ENCODE peak calls at places on chromosomes 5 and 9, in seven cellular contexts. B is SK-N-SH, J is HCT116, M is GM12878, P is HepG2, I is K562, H is H1. A is an unnamed sample.

GRCh38 chr5:178677429-178677828 is 50.6 kb upstream of the CLK4 start:
- DNase-seq in B (no peak), J (no peak), M (no peak), P (no peak), I (no peak), H (no peak), A (no peak)

GRCh38 chr9:108562176-108562575 is 293.6 kb downstream of the ACTL7B start:
- DNase-seq in B (no peak), J (no peak), M (no peak), P (no peak), I (no peak), H (no peak), A (no peak)

GRCh38 chr9:104009853-104010252 is 84.3 kb upstream of the SMC2 start:
- DNase-seq in B (no peak), J (no peak), M (no peak), P (no peak), I (no peak), H (no peak), A (no peak)

GRCh38 chr5:74638776-74639537 is 1.6 kb downstream of the ENC1 start:
- DNase-seq in B (peak), J (no peak), M (peak), P (no peak), I (no peak), H (no peak), A (no peak)

GRCh38 chr9:133835273-133835901 is 97.2 kb upstream of the SARDH start:
- DNase-seq in B (peak), J (no peak), M (no peak), P (no peak), I (no peak), H (no peak), A (no peak)

GRCh38 chr5:101663543-101663942 is 632.5 kb downstream of the SLCO4C1 start:
- DNase-seq in B (no peak), J (no peak), M (no peak), P (no peak), I (no peak), H (no peak), A (no peak)

GRCh38 chr5:141402553-141403328 is at the start of gene PCDHGA9:
- DNase-seq in B (peak), J (peak), M (no peak), P (no peak), I (peak), H (no peak), A (no peak)

GRCh38 chr9:17402309-17402708 is 176.6 kb upstream of the SH3GL2 start:
- DNase-seq in B (no peak), J (no peak), M (no peak), P (peak), I (no peak), H (no peak), A (no peak)

GRCh38 chr5:93035194-93035593 is 545.8 kb downstream of the NR2F1-AS1 start:
- DNase-seq in B (no peak), J (no peak), M (no peak), P (no peak), I (no peak), H (no peak), A (peak)

GRCh38 chr9:134937566-134938345 is 20.0 kb upstream of the FCN1 start:
- DNase-seq in B (no peak), J (no peak), M (no peak), P (no peak), I (no peak), H (no peak), A (no peak)

GRCh38 chr5:124034301-124034700 is 522.3 kb downstream of the CSNK1G3 start:
- DNase-seq in B (no peak), J (no peak), M (no peak), P (no peak), I (no peak), H (no peak), A (no peak)

GRCh38 chr9:131028221-131028884 is 19.4 kb downstream of the LAMC3 start:
- DNase-seq in B (no peak), J (no peak), M (no peak), P (no peak), I (peak), H (no peak), A (no peak)

GRCh38 chr5:132354381-132354780 is 15.1 kb upstream of the SLC22A5 start:
- DNase-seq in B (no peak), J (no peak), M (no peak), P (no peak), I (no peak), H (no peak), A (no peak)

GRCh38 chr9:137834846-137835546 is 42.6 kb upstream of the CACNA1B start:
- DNase-seq in B (no peak), J (no peak), M (no peak), P (no peak), I (no peak), H (no peak), A (no peak)

GRCh38 chr9:95265960-95266359 is 51.5 kb downstream of the FANCC start:
- DNase-seq in B (no peak), J (no peak), M (no peak), P (no peak), I (no peak), H (no peak), A (no peak)

GRCh38 chr9:79858509-79858908 is 286.7 kb downstream of the TLE4 start:
- DNase-seq in B (no peak), J (no peak), M (no peak), P (peak), I (no peak), H (no peak), A (peak)

GRCh38 chr9:133421615-133422542 is at the start of gene ADAMTS13:
- DNase-seq in B (no peak), J (no peak), M (peak), P (peak), I (no peak), H (no peak), A (no peak)

GRCh38 chr9:88947581-88948573 is 43.4 kb upstream of the S1PR3 start:
- DNase-seq in B (no peak), J (no peak), M (no peak), P (no peak), I (no peak), H (peak), A (no peak)

GRCh38 chr5:170491479-170491878 is 12.3 kb upstream of the KCNIP1 start:
- DNase-seq in B (no peak), J (no peak), M (no peak), P (no peak), I (no peak), H (no peak), A (peak)

GRCh38 chr5:132190161-132190817 is 37.4 kb downstream of the P4HA2 start:
- DNase-seq in B (peak), J (peak), M (no peak), P (peak), I (peak), H (no peak), A (peak)

GRCh38 chr9:112755059-112755458 is 4.5 kb downstream of the SNX30 start:
- DNase-seq in B (no peak), J (no peak), M (no peak), P (no peak), I (no peak), H (no peak), A (no peak)

GRCh38 chr9:112752334-112753110 is 2.0 kb downstream of the SNX30 start:
- DNase-seq in B (no peak), J (no peak), M (no peak), P (no peak), I (no peak), H (no peak), A (no peak)

GRCh38 chr9:112755675-112756074 is 5.1 kb downstream of the SNX30 start:
- DNase-seq in B (no peak), J (no peak), M (no peak), P (no peak), I (no peak), H (no peak), A (no peak)

GRCh38 chr9:112753725-112754124 is 3.2 kb downstream of the SNX30 start:
- DNase-seq in B (no peak), J (peak), M (no peak), P (no peak), I (no peak), H (no peak), A (no peak)

GRCh38 chr9:112754578-112754977 is 4.0 kb downstream of the SNX30 start:
- DNase-seq in B (no peak), J (peak), M (no peak), P (no peak), I (no peak), H (no peak), A (no peak)
- TF ChIP-seq JUND in B (no peak), J (peak), M (no peak), P (no peak), I (no peak), H (no peak), A (no peak)

GRCh38 chr5:39896706-39897105 is 471.9 kb upstream of the DAB2 start:
- DNase-seq in B (no peak), J (no peak), M (no peak), P (no peak), I (no peak), H (no peak), A (peak)

GRCh38 chr5:39892708-39893107 is 467.9 kb upstream of the DAB2 start:
- DNase-seq in B (no peak), J (no peak), M (no peak), P (no peak), I (no peak), H (no peak), A (no peak)

GRCh38 chr5:39896104-39896503 is 471.3 kb upstream of the DAB2 start:
- DNase-seq in B (no peak), J (no peak), M (no peak), P (no peak), I (no peak), H (no peak), A (no peak)

DNA sequence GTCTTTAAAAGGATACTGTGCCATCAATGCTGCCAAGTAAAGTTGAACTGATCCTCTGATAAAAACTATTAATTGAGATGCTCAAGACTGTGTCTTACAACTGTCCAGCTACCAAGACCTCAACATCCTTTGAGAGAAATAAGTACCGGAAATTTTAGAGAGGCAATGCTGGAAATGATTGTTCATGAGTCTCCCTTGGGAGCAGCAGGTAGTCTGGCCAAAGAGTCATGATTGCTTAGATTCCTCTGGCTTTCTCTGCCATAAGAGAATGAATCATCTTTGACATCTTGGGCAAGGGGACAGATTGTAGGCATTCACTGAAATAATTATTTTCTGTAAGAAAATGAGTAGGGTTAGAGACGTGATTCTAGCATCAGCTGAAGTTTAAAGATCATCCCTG is 466.6 kb upstream of the DAB2 start:
- DNase-seq in B (no peak), J (no peak), M (no peak), P (no peak), I (no peak), H (no peak), A (no peak)
- TF ChIP-seq JUND in B (no peak), J (no peak), M (no peak), P (no peak), I (no peak), H (no peak), A (no peak)

GRCh38 chr5:151284392-151284967 is 19.1 kb downstream of the SLC36A3 start:
- DNase-seq in B (no peak), J (peak), M (no peak), P (no peak), I (no peak), H (peak), A (peak)

GRCh38 chr5:151283120-151283825 is 20.3 kb downstream of the SLC36A3 start:
- DNase-seq in B (no peak), J (no peak), M (no peak), P (no peak), I (no peak), H (peak), A (no peak)

GRCh38 chr5:151285683-151286082 is 17.9 kb downstream of the SLC36A3 start:
- DNase-seq in B (no peak), J (no peak), M (no peak), P (no peak), I (no peak), H (peak), A (peak)

GRCh38 chr5:151286246-151286645 is 17.3 kb downstream of the SLC36A3 start:
- DNase-seq in B (no peak), J (no peak), M (no peak), P (no peak), I (no peak), H (no peak), A (no peak)

GRCh38 chr5:151288180-151288579 is 15.4 kb downstream of the SLC36A3 start:
- DNase-seq in B (no peak), J (peak), M (no peak), P (peak), I (no peak), H (no peak), A (peak)
- TF ChIP-seq JUND in B (no peak), J (peak), M (no peak), P (no peak), I (no peak), H (no peak), A (no peak)

GRCh38 chr9:38195737-38196161 is 126.7 kb upstream of the SHB start:
- DNase-seq in B (no peak), J (no peak), M (no peak), P (peak), I (no peak), H (no peak), A (peak)

GRCh38 chr9:38196721-38197120 is 127.7 kb upstream of the SHB start:
- DNase-seq in B (no peak), J (no peak), M (no peak), P (no peak), I (no peak), H (no peak), A (peak)

GRCh38 chr9:38198140-38198539 is 129.1 kb upstream of the SHB start:
- DNase-seq in B (no peak), J (no peak), M (no peak), P (no peak), I (no peak), H (no peak), A (no peak)

DNA sequence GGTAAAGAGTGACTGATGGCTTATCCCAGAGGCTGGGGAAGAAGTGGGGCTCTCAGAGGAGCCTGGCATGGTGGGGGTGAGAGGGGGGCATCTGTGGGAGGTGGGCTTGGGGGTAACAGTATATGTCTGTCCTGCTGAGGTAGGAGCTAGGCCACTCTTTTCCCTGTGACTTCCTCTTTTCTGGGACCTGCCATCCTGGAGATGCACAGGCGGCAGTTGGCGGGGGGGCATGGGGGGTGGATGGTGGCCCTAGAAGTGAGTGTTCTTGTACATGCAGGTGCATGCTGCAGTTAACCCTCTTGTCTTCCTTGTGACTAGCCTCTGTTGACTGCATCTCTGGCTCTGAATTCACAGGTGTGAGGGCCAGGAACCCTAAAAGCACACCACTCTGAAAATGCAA is 123.7 kb upstream of the SHB start:
- DNase-seq in B (no peak), J (no peak), M (no peak), P (no peak), I (no peak), H (no peak), A (no peak)
- TF ChIP-seq JUND in B (no peak), J (no peak), M (no peak), P (no peak), I (no peak), H (no peak), A (no peak)

DNA sequence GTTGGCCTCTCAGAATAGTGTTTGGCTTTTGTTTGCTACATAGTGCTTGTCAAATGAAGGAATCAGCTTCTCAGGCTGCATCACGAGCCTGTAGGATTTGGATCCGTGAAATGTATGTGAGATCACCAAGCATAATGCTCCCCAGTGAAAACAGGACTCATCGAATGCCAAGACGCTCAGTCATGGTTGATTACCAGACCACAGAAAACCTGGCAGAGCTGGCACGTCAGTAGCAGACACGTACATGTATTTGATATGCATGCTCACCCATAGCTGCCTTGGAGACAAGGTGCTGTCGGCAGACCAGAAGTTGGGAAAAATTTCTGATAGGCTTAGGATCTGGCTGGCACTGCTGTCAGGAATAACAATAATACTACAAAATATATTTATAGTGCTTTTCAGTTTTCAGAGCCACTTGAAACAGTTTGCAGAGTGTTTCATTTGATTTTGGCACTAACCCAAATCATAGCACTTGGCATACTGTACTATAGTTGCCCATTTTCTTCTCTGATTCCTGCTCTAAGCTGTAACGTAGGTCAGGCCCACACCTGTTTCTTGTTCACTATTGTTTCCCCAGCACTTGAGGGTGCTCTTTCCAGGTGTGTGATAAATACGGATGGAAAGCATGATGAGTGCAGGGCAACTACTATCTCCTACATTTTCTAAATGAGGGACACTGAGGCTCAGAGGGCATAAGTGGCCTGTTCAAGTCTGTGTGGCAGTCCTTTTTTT is 226.1 kb downstream of the NR3C1 start:
- DNase-seq in B (no peak), J (no peak), M (no peak), P (no peak), I (no peak), H (no peak), A (no peak)
- TF ChIP-seq JUND in B (peak), J (no peak), M (no peak), P (no peak), I (no peak), H (no peak), A (no peak)

DNA sequence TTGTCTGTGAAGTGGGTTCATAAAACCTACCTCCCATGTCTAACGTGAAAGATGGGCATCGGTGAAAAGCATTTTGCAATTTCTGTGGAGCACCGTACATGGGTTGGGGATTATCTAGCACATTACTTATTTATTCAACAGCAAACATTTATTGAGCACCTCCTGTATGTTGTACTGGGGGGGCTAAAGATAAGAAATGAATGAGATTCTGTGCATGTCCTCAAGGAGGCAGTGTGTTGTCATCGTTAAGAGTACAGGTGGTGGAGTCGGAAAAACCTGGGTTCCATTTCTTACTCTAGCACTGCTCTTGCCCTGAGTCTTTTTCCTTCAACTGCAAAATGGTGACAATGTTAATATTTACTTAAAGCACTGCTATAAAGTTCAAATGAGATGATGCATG is 30.4 kb upstream of the DENND1A start:
- DNase-seq in B (no peak), J (no peak), M (peak), P (no peak), I (peak), H (no peak), A (no peak)
- TF ChIP-seq JUND in B (no peak), J (no peak), M (no peak), P (no peak), I (no peak), H (no peak), A (no peak)

DNA sequence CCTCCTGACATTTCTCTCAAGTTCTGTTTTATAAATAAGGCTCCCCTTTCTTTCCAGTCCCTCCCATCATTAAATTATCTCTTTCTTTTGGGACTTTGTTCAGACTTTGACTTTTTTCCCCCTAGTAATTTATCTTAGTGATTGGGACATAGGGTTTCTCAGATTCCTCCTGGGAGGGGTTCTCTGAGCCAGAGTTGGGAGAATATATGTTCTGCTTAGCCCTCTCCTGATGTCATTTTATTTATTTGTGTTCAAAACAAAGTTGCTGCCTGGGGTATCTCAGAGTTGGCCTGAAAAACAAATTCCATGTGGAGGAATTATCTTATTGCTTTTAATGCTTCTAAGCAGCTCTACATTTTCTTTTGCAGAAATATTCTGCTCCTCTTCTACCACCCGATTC is 211.0 kb downstream of the PCSK5 start:
- DNase-seq in B (no peak), J (no peak), M (no peak), P (no peak), I (no peak), H (no peak), A (no peak)
- TF ChIP-seq JUND in B (no peak), J (no peak), M (no peak), P (no peak), I (no peak), H (no peak), A (no peak)

GRCh38 chr5:142998316-142998862 is 228.2 kb downstream of the ARHGAP26 start:
- DNase-seq in B (no peak), J (no peak), M (peak), P (no peak), I (no peak), H (no peak), A (no peak)

GRCh38 chr5:143002459-143003327 is 232.5 kb downstream of the ARHGAP26 start:
- DNase-seq in B (no peak), J (no peak), M (peak), P (no peak), I (peak), H (no peak), A (peak)

GRCh38 chr5:143003328-143003636 is 233.1 kb downstream of the ARHGAP26 start:
- DNase-seq in B (no peak), J (no peak), M (no peak), P (no peak), I (no peak), H (no peak), A (no peak)

GRCh38 chr5:143004361-143004802 is 234.2 kb downstream of the ARHGAP26 start:
- DNase-seq in B (no peak), J (no peak), M (no peak), P (no peak), I (no peak), H (no peak), A (no peak)

GRCh38 chr5:143001764-143002351 is 231.7 kb downstream of the ARHGAP26 start:
- DNase-seq in B (no peak), J (no peak), M (no peak), P (no peak), I (no peak), H (no peak), A (no peak)
- TF ChIP-seq JUND in B (peak), J (no peak), M (no peak), P (no peak), I (no peak), H (no peak), A (no peak)